ENCODE peak calls at places on chromosomes 12 and 14, in eight cellular contexts. A, D, Q, W, B, U, M and J are unnamed samples.

GRCh38 chr12:117926391-117926899 is 42.3 kb downstream of the KSR2 start:
- DNase-seq in A (no peak), D (no peak), Q (no peak), W (no peak), B (no peak), U (no peak), M (no peak), J (no peak)

GRCh38 chr12:123089631-123090353 is 61.1 kb downstream of the PITPNM2 start:
- DNase-seq in A (no peak), D (no peak), Q (peak), W (peak), B (no peak), U (no peak), M (peak), J (peak)

GRCh38 chr12:113359133-113359938 is 949 bp downstream of the PLBD2 start:
- DNase-seq in A (peak), D (peak), Q (no peak), W (peak), B (no peak), U (no peak), M (no peak), J (no peak)

GRCh38 chr12:67811437-67812361 is 163.2 kb downstream of the DYRK2 start:
- DNase-seq in A (no peak), D (no peak), Q (peak), W (peak), B (no peak), U (no peak), M (no peak), J (no peak)

GRCh38 chr14:28756896-28757570 is 9.6 kb upstream of the FOXG1 start:
- DNase-seq in A (no peak), D (no peak), Q (no peak), W (peak), B (peak), U (no peak), M (no peak), J (peak)

GRCh38 chr12:107238276-107238675 is 144.9 kb upstream of the CRY1 start:
- DNase-seq in A (no peak), D (no peak), Q (no peak), W (no peak), B (no peak), U (no peak), M (no peak), J (no peak)

GRCh38 chr12:116537149-116537904 is 21.9 kb upstream of the MAP1LC3B2 start:
- DNase-seq in A (no peak), D (peak), Q (no peak), W (no peak), B (peak), U (no peak), M (no peak), J (no peak)

GRCh38 chr14:98904677-98905076 is 367.3 kb downstream of the BCL11B start:
- DNase-seq in A (no peak), D (no peak), Q (no peak), W (no peak), B (no peak), U (no peak), M (no peak), J (no peak)

GRCh38 chr14:77980475-77981321 is 180.8 kb downstream of the ADCK1 start:
- DNase-seq in A (no peak), D (peak), Q (no peak), W (no peak), B (no peak), U (peak), M (no peak), J (no peak)

GRCh38 chr14:92039073-92039719 is 663 bp downstream of the TRIP11 start:
- DNase-seq in A (no peak), D (no peak), Q (peak), W (peak), B (peak), U (no peak), M (peak), J (peak)

GRCh38 chr14:94622653-94623421 is 10.6 kb downstream of the SERPINA3 start:
- DNase-seq in A (peak), D (no peak), Q (no peak), W (no peak), B (no peak), U (no peak), M (no peak), J (no peak)

GRCh38 chr12:10672231-10672868 is 1.5 kb downstream of the STYK1 start:
- DNase-seq in A (no peak), D (no peak), Q (no peak), W (no peak), B (no peak), U (no peak), M (no peak), J (no peak)

GRCh38 chr14:101185946-101186345 is 282.4 kb upstream of the RTL1 start:
- DNase-seq in A (no peak), D (no peak), Q (no peak), W (no peak), B (no peak), U (peak), M (no peak), J (no peak)

GRCh38 chr14:49861581-49861922 is 9.0 kb upstream of the NEMF start:
- DNase-seq in A (peak), D (peak), Q (no peak), W (peak), B (peak), U (peak), M (peak), J (peak)

GRCh38 chr12:110001596-110001995 is 2.4 kb downstream of the ANKRD13A start:
- DNase-seq in A (no peak), D (no peak), Q (peak), W (no peak), B (no peak), U (no peak), M (no peak), J (no peak)

GRCh38 chr14:104844306-104845032 is 20.6 kb upstream of the CEP170B start:
- DNase-seq in A (peak), D (no peak), Q (no peak), W (no peak), B (no peak), U (peak), M (no peak), J (no peak)
- H3K4me3 ChIP-seq in A (peak), D (no peak), Q (no peak), W (no peak), B (no peak), U (peak), M (no peak), J (no peak)

GRCh38 chr12:14239350-14239934 is 126.0 kb upstream of the ATF7IP start:
- DNase-seq in A (no peak), D (peak), Q (no peak), W (peak), B (peak), U (no peak), M (no peak), J (no peak)
- TF ChIP-seq CTCF in A (no peak), D (peak), Q (no peak), W (no peak), B (peak), U (peak), M (no peak), J (peak)

GRCh38 chr14:104797112-104798044 is 1.8 kb upstream of the AKT1 start:
- DNase-seq in A (no peak), D (no peak), Q (no peak), W (no peak), B (no peak), U (no peak), M (no peak), J (no peak)

GRCh38 chr14:104800600-104801283 is at the start of gene ZBTB42:
- DNase-seq in A (no peak), D (peak), Q (no peak), W (peak), B (peak), U (peak), M (no peak), J (no peak)

GRCh38 chr14:104798300-104799238 is 2.3 kb upstream of the ZBTB42 start:
- DNase-seq in A (no peak), D (no peak), Q (no peak), W (no peak), B (no peak), U (no peak), M (no peak), J (no peak)

GRCh38 chr14:104799657-104800599 is 973 bp upstream of the ZBTB42 start:
- DNase-seq in A (peak), D (peak), Q (no peak), W (peak), B (peak), U (peak), M (peak), J (no peak)

GRCh38 chr14:104799239-104799599 is 1.7 kb upstream of the ZBTB42 start:
- DNase-seq in A (no peak), D (no peak), Q (no peak), W (no peak), B (no peak), U (no peak), M (no peak), J (no peak)
- H3K4me3 ChIP-seq in A (no peak), D (no peak), Q (no peak), W (no peak), B (no peak), U (no peak), M (no peak), J (no peak)

GRCh38 chr12:106224392-106224706 is 23.5 kb downstream of the CKAP4 start:
- DNase-seq in A (no peak), D (no peak), Q (no peak), W (no peak), B (no peak), U (no peak), M (no peak), J (no peak)
- TF ChIP-seq CTCF in A (no peak), D (no peak), Q (no peak), W (no peak), B (no peak), U (no peak), M (no peak), J (no peak)

GRCh38 chr12:13032164-13032563 is 12.0 kb upstream of the FAM234B start:
- DNase-seq in A (no peak), D (no peak), Q (no peak), W (no peak), B (no peak), U (no peak), M (no peak), J (no peak)

GRCh38 chr12:13027508-13027907 is 16.7 kb upstream of the FAM234B start:
- DNase-seq in A (no peak), D (no peak), Q (no peak), W (no peak), B (no peak), U (no peak), M (no peak), J (no peak)

GRCh38 chr12:13033266-13033875 is 10.8 kb upstream of the FAM234B start:
- DNase-seq in A (no peak), D (no peak), Q (no peak), W (peak), B (no peak), U (no peak), M (no peak), J (no peak)

GRCh38 chr12:13027032-13027431 is 17.1 kb upstream of the FAM234B start:
- DNase-seq in A (no peak), D (no peak), Q (no peak), W (no peak), B (no peak), U (no peak), M (no peak), J (no peak)

GRCh38 chr12:13028825-13029570 is 15.2 kb upstream of the FAM234B start:
- DNase-seq in A (no peak), D (no peak), Q (no peak), W (no peak), B (no peak), U (no peak), M (no peak), J (no peak)
- H3K4me3 ChIP-seq in A (no peak), D (no peak), Q (no peak), W (no peak), B (no peak), U (no peak), M (no peak), J (no peak)

GRCh38 chr14:52015411-52016030 is 26.2 kb downstream of the RTRAF start:
- DNase-seq in A (no peak), D (no peak), Q (no peak), W (no peak), B (no peak), U (no peak), M (no peak), J (no peak)
- TF ChIP-seq CTCF in A (no peak), D (no peak), Q (peak), W (peak), B (no peak), U (no peak), M (peak), J (peak)